ENCODE peak calls at places on chromosomes 6 and 20, in five cellular contexts. U is adrenal gland, B is tibial nerve, C is sigmoid colon, W is uterus. Y is an unnamed sample.

GRCh38 chr6:89146748-89147715 is 1.2 kb downstream of the PM20D2 start:
- DNase-seq in W (no peak), C (no peak), B (no peak), U (no peak), Y (peak)

GRCh38 chr6:110255356-110255755 is 75.1 kb downstream of the CDC40 start:
- DNase-seq in U (peak), B (no peak), C (no peak), W (no peak), Y (peak)

GRCh38 chr20:12058201-12058600 is 140.5 kb downstream of the BTBD3 start:
- DNase-seq in B (no peak), C (no peak), U (no peak), W (no peak), Y (peak)

GRCh38 chr6:6695711-6696048 is 107.2 kb downstream of the LY86 start:
- DNase-seq in C (no peak), W (no peak), U (no peak), B (no peak), Y (no peak)

GRCh38 chr6:20851795-20852194 is 317.5 kb downstream of the CDKAL1 start:
- DNase-seq in U (no peak), B (no peak), C (no peak), W (no peak), Y (no peak)

GRCh38 chr20:1894951-1895673 is at the start of gene SIRPA:
- DNase-seq in W (peak), B (no peak), C (peak), U (peak), Y (peak)

GRCh38 chr6:105492706-105493673 is 90.1 kb upstream of the PREP start:
- DNase-seq in C (no peak), W (no peak), B (no peak), U (no peak), Y (no peak)

GRCh38 chr20:17137692-17138091 is 89.1 kb upstream of the PCSK2 start:
- DNase-seq in U (no peak), B (no peak), C (no peak), W (no peak), Y (no peak)

GRCh38 chr20:47358672-47359532 is 2.4 kb upstream of the ZMYND8 start:
- DNase-seq in C (peak), B (peak), U (peak), W (peak), Y (peak)

GRCh38 chr6:43378631-43379030 is 9.2 kb upstream of the ZNF318 start:
- DNase-seq in U (no peak), C (no peak), B (no peak), W (no peak), Y (no peak)

GRCh38 chr6:24431045-24431451 is 28.3 kb downstream of the MRS2 start:
- DNase-seq in U (no peak), W (no peak), B (no peak), C (no peak), Y (peak)

GRCh38 chr6:21263531-21264287 is 329.8 kb upstream of the SOX4 start:
- DNase-seq in B (no peak), W (no peak), C (no peak), U (no peak), Y (peak)

GRCh38 chr6:44057931-44058616 is 69.2 kb downstream of the MRPL14 start:
- DNase-seq in B (no peak), C (no peak), W (no peak), U (no peak), Y (no peak)

GRCh38 chr6:43948527-43949450 is 178.5 kb downstream of the MRPL14 start:
- DNase-seq in B (no peak), C (peak), W (no peak), U (no peak), Y (no peak)

GRCh38 chr20:35976012-35976411 is 7.6 kb downstream of the CNBD2 start:
- DNase-seq in B (no peak), C (no peak), U (no peak), W (no peak), Y (no peak)

GRCh38 chr6:79943133-79943532 is 4.2 kb downstream of the ELOVL4 start:
- DNase-seq in B (no peak), W (no peak), C (no peak), U (no peak), Y (no peak)

GRCh38 chr6:79949235-79949634 is 1.9 kb upstream of the ELOVL4 start:
- DNase-seq in W (peak), U (peak), B (no peak), C (no peak), Y (peak)

GRCh38 chr6:79947191-79948173 is at the start of gene ELOVL4:
- DNase-seq in C (peak), U (peak), B (peak), W (peak), Y (peak)

GRCh38 chr6:79946773-79947190 is 571 bp downstream of the ELOVL4 start:
- DNase-seq in C (peak), U (peak), W (peak), B (no peak), Y (peak)

DNA sequence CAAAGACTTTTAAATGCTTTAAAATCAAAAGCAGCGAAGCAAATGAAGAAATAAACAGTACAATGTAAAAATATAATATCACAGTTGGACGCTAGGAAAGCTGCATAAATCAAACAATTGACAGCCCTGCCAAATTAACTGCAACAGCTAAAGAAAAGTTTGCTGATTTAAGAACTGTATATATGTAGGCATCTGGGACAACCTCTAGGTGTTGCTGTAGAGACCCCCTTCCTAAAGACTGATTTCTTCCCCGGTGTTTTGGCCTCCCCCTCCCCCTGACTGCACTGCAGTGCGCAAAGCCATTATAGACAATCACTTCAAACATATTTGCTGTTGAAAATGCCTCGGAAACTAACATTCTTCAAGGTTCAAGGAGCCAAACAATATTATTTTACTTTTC is 1.1 kb downstream of the ELOVL4 start:
- DNase-seq in B (no peak), U (no peak), W (no peak), C (no peak), Y (peak)
- H3K4me3 ChIP-seq in B (no peak), U (peak), W (peak), C (peak), Y (no peak)

DNA sequence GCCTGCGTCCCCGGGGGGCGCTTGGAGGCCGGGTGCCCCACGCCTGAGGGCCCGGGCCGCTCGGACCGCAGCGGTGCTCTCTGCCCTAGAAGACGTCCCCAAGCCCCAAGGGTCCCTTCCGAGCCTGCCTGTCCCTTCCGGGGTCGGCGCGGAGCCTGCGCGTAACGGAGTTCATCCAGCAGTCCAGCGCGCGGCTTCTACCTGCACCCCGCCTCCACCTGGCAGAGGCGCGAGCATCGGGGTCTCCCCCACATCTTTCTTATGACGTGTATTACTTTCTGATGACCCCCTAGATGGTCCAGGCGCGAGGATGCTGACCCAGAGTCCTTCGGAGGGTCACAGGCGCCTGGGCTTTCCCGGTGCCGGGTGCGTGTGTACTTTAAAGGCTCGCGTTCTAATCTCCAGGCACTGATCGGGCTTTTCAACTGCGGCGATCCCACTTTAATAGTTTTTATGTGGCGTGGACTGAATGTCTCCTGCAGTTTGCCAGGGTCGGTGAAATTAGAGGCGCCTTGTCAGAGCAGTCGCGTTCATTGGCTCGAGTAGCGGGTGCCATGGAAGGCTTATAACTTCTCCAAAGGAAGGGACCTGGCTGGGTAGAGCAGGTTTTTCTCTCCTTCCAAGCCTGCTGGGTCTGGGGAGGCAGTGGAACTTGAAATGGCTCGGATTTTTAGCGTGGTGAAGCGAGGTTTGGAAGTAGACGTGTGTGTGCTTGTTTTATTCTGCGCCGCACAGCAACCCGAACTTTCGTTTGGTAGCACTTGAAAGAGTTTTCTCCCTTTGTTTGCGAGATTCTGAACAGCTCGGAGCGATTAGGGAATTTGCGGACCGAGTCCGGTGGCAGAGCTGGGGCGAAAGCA is 974 bp downstream of the EYA4 start:
- DNase-seq in W (no peak), C (peak), B (no peak), U (no peak), Y (no peak)
- TF ChIP-seq CTCF in W (no peak), C (no peak), B (no peak), U (no peak), Y (no peak)

GRCh38 chr6:36666726-36667591 is 11.6 kb upstream of the CDKN1A start:
- DNase-seq in C (peak), U (peak), W (peak), B (peak), Y (peak)
- TF ChIP-seq POLR2A in C (no peak), U (peak), W (no peak), B (peak), Y (no peak)

GRCh38 chr20:53874706-53875105 is 195.7 kb downstream of the BCAS1 start:
- DNase-seq in W (no peak), U (no peak), B (no peak), C (no peak), Y (no peak)

GRCh38 chr20:53872561-53873248 is 197.7 kb downstream of the BCAS1 start:
- DNase-seq in B (no peak), U (no peak), W (no peak), C (no peak), Y (no peak)

GRCh38 chr20:53872081-53872541 is 198.3 kb downstream of the BCAS1 start:
- DNase-seq in C (no peak), U (no peak), B (no peak), W (no peak), Y (no peak)

GRCh38 chr20:53874104-53874503 is 196.3 kb downstream of the BCAS1 start:
- DNase-seq in W (no peak), U (no peak), B (no peak), C (no peak), Y (no peak)

DNA sequence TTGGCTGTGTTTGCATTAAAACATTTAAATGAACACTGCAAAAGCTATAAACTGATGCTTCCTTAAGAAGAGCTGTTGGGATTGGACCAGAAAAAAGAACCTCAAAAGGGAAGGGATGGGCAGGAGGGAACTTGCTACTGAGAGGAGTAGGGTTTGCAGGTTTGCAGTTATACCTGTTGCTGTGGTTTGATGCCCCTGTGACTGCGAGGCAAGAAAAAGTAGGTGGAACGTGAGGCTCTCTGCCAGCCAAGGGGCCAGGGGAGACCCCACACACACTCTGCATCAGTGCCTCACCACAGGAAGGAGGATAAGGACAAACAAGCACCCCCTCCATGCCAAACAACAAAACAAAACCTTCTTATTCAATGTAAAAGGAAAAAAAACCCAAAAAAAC is 197.1 kb downstream of the BCAS1 start:
- DNase-seq in W (no peak), B (no peak), U (no peak), C (no peak), Y (no peak)
- H3K4me3 ChIP-seq in W (no peak), B (no peak), U (no peak), C (no peak), Y (no peak)

DNA sequence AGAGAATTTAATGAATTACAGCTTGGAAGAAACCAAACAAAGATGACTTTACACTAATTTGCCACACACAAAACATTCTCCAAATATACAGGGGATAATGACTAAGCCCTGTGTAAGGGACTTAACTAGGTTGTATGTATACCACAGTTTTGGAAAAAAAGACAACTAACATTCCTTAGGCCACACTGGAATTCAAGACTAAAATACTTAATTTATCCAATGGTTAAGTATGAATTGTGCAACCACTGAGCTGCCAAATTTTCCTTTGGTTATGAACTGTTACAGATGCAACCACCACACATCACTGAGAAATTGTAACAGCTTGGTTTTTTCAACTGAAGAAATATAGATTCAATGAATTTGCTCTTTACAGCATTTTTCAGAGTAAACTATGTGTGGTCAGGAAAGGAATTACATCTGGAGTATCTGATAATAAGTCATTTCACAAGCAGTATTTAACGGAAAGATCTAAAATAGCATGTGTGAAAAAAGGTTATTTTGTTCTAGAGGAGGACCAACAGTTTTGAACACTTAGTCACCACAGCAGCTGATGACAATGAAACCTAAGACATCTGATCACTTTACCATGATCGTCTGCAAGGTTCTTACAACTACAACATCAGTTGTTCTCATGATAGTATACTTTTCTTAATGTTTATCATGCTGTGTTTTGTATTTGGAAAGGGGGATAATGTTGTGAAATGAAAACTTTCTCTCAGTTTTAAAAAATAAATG is 318.8 kb downstream of the BCKDHB start:
- DNase-seq in U (no peak), B (no peak), C (no peak), W (no peak), Y (no peak)
- TF ChIP-seq CTCF in U (no peak), B (no peak), C (no peak), W (no peak), Y (no peak)

GRCh38 chr6:30556964-30557682 is at the start of gene PRR3:
- DNase-seq in C (peak), U (peak), W (peak), B (peak), Y (peak)
- TF ChIP-seq POLR2A in C (peak), U (peak), W (peak), B (peak), Y (peak)

DNA sequence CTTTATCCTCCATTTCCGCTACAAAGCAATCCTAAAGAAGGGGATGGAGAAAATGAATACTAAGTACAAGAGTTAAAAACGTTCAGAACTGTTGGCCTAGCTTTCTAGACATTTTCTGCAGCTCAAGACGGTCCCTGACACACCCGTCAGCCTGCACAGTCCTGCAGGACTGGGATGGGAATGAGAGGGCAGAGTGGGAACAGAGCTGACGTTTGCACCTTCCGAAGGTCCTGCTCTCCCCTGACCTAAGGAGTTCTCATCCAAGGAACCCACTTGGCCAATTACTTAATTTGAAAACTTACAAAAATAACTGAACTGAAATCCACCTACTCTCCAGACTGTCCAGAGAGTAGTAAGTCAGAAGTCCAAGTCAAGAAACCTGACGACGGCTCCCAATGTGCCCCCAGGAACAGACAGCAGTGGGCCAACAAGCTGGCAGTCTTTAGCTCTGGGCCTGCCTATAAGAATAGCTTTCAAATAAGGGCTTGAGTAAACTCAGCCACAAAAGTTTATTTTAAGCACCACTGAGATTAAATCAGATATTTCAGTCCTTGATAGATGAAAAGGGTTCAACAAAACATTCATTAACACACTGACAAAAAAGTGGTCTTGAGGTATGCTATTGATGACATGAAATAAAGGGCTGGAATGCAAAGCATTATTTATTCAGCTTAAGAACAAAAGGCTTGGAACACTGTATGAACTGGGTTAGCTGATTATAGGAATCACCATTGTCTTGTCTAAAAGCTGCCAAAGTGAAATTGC is 76.8 kb downstream of the CNKSR3 start:
- DNase-seq in B (no peak), U (no peak), W (no peak), C (no peak), Y (no peak)
- H3K4me3 ChIP-seq in B (no peak), U (no peak), W (no peak), C (no peak), Y (no peak)